ENCODE peak calls at places on chromosome 13, in four cellular contexts. H, G, S and D are unnamed samples.

GRCh38 chr13:106118050-106118449 is 417.4 kb downstream of the EFNB2 start:
- DNase-seq in S (peak; percentile 49), G (no peak), H (no peak), D (no peak)

GRCh38 chr13:22195726-22196125 is 524.9 kb downstream of the FGF9 start:
- DNase-seq in H (no peak), S (no peak), G (no peak), D (no peak)

GRCh38 chr13:96792736-96793444 is 201.4 kb downstream of the OXGR1 start:
- DNase-seq in S (no peak), H (no peak), G (no peak), D (no peak)

GRCh38 chr13:97185291-97185690 is 36.8 kb upstream of the MBNL2 start:
- DNase-seq in G (no peak), H (no peak), S (no peak), D (no peak)

GRCh38 chr13:32255744-32256120 is 59.4 kb downstream of the ZAR1L start:
- DNase-seq in G (no peak), H (no peak), S (no peak), D (no peak)

GRCh38 chr13:97243915-97244820 is 22.0 kb downstream of the MBNL2 start:
- DNase-seq in S (no peak), H (no peak), G (no peak), D (no peak)

GRCh38 chr13:80562423-80562822 is 221.5 kb upstream of the SPRY2 start:
- DNase-seq in S (no peak), G (no peak), H (no peak), D (no peak)

GRCh38 chr13:27965343-27965739 is 3.8 kb downstream of the CDX2 start:
- DNase-seq in S (no peak), H (no peak), G (peak; percentile 37), D (no peak)

GRCh38 chr13:23630349-23631093 is 60.3 kb downstream of the TNFRSF19 start:
- DNase-seq in G (no peak), S (peak; percentile 56), H (no peak), D (no peak)

GRCh38 chr13:92719868-92720267 is 506.7 kb upstream of the GPC6 start:
- DNase-seq in H (no peak), G (no peak), S (no peak), D (no peak)

GRCh38 chr13:75263741-75264407 is 218.1 kb downstream of the TBC1D4 start:
- DNase-seq in G (no peak), H (no peak), S (peak; percentile 73), D (no peak)

GRCh38 chr13:111662895-111663294 is 342.5 kb downstream of the TEX29 start:
- DNase-seq in H (no peak), G (no peak), S (no peak), D (no peak)

GRCh38 chr13:43016226-43016625 is 7.2 kb upstream of the DNAJC15 start:
- DNase-seq in G (no peak), S (no peak), H (no peak), D (no peak)

GRCh38 chr13:80884031-80884785 is 543.3 kb upstream of the SPRY2 start:
- DNase-seq in G (no peak), H (no peak), S (no peak), D (no peak)

GRCh38 chr13:103101902-103102301 is 35.7 kb upstream of the SLC10A2 start:
- DNase-seq in S (no peak), G (no peak), H (no peak), D (no peak)

GRCh38 chr13:49543656-49544055 is 41.7 kb downstream of the RCBTB1 start:
- DNase-seq in S (no peak), G (no peak), H (no peak), D (no peak)

GRCh38 chr13:46342538-46342937 is 44.5 kb downstream of the RUBCNL start:
- DNase-seq in S (no peak), G (no peak), H (no peak), D (no peak)

GRCh38 chr13:96075953-96076543 is 13.9 kb upstream of the HS6ST3 start:
- DNase-seq in G (no peak), S (no peak), H (peak; percentile 0), D (no peak)

GRCh38 chr13:83333614-83334388 is 548.5 kb downstream of the SLITRK1 start:
- DNase-seq in H (no peak), S (peak; percentile 4), G (no peak), D (no peak)

GRCh38 chr13:40565282-40566148 is 100.9 kb downstream of the FOXO1 start:
- DNase-seq in S (no peak), G (no peak), H (no peak), D (no peak)

DNA sequence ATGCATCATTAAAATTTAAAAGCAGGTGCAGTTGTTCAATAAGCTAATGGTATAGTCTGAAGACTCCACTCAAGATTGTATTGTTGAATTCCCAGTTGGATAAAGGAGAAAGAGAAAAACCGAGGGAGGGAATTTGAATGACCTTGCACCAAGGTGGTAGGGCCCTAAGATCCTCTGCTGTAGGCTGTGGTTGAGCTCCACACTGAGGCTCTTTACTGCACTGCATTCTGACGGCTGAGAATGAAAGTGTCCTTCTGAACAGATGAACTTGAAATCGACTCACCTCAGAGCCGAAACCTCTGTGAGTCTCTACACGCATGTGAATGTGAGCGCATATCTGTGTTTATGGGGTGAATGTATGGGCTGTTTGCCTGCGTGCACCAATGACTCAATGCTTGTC is 388.9 kb upstream of the DACH1 start:
- DNase-seq in S (peak; percentile 51), H (no peak), G (peak; percentile 30), D (no peak)
- H3K4me3 ChIP-seq in S (peak overlapping the region; percentile 7), H (no peak overlapping the region), G (no peak overlapping the region), D (no peak overlapping the region)

DNA sequence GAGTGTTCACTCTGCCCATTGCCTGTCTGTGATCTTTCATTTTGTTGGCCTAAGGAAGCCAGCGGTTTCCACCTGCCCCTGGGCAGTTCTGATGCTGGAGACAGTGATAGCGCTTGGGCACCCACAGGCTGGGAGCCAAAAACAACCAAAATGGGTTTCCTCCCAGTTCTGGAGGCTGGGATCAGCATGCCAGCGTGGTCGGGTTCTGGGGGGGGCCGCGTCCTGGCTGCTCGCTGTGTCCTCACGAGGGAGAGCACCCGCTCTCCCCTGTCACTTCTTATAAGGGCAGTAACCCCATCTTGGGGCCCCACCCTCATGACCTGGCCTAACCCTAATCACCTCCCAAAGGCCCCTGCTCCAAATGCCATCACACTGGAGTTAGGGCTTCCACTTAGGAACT is 67.9 kb downstream of the RAB20 start:
- DNase-seq in G (no peak), H (no peak), S (no peak), D (no peak)
- H3K36me3 ChIP-seq in G (no peaks in the 10 kb centered on the region), H (no peaks in the 10 kb centered on the region), S (peaks cover 84% of the 10 kb centered on the region), D (no peaks in the 10 kb centered on the region)

DNA sequence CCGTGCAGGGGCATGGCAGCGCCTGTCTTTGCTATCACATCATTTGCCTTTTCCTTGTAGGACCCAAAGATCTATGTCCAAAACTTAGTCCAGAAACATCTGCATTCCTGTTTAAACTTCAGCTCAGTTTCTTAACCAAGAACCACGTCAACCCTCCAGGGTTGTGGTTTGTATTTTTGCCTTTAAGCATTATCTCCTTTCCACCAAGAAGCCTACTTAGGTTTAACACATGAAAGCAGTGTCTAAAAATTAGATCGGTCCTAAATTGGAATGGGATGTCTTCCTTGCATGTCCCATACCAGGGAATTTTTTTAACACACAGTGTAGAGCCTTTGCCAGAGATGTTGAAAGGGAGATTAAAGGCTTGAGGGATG is 38.8 kb downstream of the DHRS12 start:
- DNase-seq in S (no peak), H (no peak), G (no peak), D (no peak)
- H3K4me3 ChIP-seq in S (no peak overlapping the region), H (no peak overlapping the region), G (no peak overlapping the region), D (peak overlapping the region; percentile 51)

DNA sequence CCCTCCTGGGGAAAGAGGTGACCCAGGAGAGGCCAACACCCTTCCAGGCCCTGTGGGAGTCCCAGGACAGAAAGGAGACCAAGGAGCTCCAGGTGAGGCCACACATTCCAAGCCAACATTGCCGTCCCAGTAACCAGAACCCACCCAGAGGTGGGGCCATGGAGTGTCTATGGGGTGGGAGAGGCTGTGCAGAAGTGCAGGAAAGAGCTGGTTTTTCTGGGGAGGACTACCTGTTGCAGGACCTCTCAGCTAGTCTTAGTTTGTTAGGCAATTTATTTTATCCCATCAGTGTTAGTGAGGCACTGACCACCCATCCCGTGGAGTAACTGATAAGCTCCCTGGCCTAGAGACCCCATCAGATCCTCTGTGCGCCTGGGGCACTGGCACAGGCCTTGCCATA is 66.1 kb downstream of the RAB20 start:
- DNase-seq in G (no peak), S (no peak), H (no peak), D (no peak)
- H3K36me3 ChIP-seq in G (no peaks in the 10 kb centered on the region), S (peaks cover 74% of the 10 kb centered on the region), H (no peaks in the 10 kb centered on the region), D (no peaks in the 10 kb centered on the region)

GRCh38 chr13:30796132-30796832 is 60.9 kb downstream of the ALOX5AP start:
- DNase-seq in H (peak; percentile 14), G (no peak), S (peak; percentile 72), D (no peak)
- H3K4me3 ChIP-seq in H (no peak overlapping the region), G (no peak overlapping the region), S (peak overlapping the region; percentile 22), D (no peak overlapping the region)

GRCh38 chr13:110458017-110458416 is 103.5 kb downstream of the RAB20 start:
- DNase-seq in G (no peak), S (no peak), H (no peak), D (no peak)
- H3K36me3 ChIP-seq in G (no peaks in the 10 kb centered on the region), S (peaks cover 49% of the 10 kb centered on the region), H (no peaks in the 10 kb centered on the region), D (no peaks in the 10 kb centered on the region)

DNA sequence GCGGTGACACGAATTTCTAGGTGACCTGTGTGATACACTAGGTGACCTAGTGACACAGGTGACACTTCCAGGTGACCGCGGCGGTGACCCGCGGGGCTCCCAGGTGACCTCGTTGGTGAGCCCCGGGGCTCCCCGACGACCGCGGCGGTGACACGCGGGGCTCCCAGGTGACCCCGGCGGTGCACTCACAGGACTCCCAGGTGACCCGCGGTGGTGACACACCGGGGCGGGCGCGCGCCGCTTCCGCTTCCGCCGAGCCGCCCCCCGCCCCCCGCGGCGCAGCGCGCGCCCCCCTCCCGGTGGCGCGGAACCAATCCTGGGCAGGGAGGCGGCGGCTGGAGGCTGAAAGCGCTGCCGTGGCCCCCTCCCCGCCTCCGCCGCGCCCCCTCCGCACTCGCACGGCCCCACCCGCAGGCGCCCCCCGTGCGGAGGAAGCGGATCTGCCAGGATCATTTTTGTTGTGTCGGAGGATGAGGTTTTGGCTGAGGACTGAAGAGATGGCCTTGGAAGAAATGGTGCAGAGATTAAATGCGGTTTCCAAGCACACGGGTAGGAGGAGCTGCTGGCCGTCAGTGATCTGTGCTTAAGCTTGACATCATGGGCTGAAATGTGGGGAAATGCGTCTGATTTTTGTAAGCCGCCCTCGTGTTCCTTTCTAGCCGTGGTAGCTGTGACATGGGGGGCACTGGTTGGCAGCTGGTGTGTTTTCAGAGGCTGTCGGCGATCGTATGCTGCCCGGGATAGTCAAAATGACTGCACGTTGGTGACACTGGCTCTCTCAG is at the start of gene MCF2L:
- DNase-seq in G (peak; percentile 63), H (peak; percentile 70), S (peak; percentile 16), D (peak; percentile 53)
- H3K4me3 ChIP-seq in G (peak within 1 kb of the TSS; percentile 42), H (peak within 1 kb of the TSS; percentile 78), S (peak within 1 kb of the TSS; percentile 23), D (peak within 1 kb of the TSS; percentile 66)